ENCODE peak calls at places on chromosomes 12 and 14, in nine cellular contexts. N, P, L, O, C, W, G, E and H are unnamed samples.

GRCh38 chr14:85947461-85947860 is 417.5 kb downstream of the FLRT2 start:
- DNase-seq in C (no peak), G (no peak), O (no peak), W (no peak), P (no peak), L (no peak), E (no peak), N (no peak), H (no peak)

GRCh38 chr12:12898911-12899511 is 7.6 kb downstream of the GPRC5A start:
- DNase-seq in P (no peak), C (no peak), E (no peak), W (no peak), O (no peak), G (no peak), L (no peak), N (no peak), H (no peak)

GRCh38 chr12:62772556-62772955 is 162.4 kb downstream of the PPM1H start:
- DNase-seq in L (no peak), G (no peak), N (no peak), E (no peak), W (no peak), P (no peak), O (no peak), C (no peak), H (peak; percentile 29)

GRCh38 chr14:99729991-99730875 is 46.1 kb downstream of the CYP46A1 start:
- DNase-seq in O (peak; percentile 64), N (no peak), W (peak; percentile 49), P (peak; percentile 100), L (peak; percentile 81), G (no peak), C (peak; percentile 35), E (peak; percentile 79), H (peak; percentile 24)

GRCh38 chr14:94361682-94362081 is 26.7 kb downstream of the SERPINA1 start:
- DNase-seq in N (no peak), G (no peak), E (no peak), C (no peak), O (no peak), L (no peak), P (no peak), W (no peak), H (no peak)

GRCh38 chr14:84894254-84894653 is 635.7 kb upstream of the FLRT2 start:
- DNase-seq in W (no peak), O (no peak), C (no peak), G (no peak), P (no peak), N (no peak), L (no peak), E (no peak), H (no peak)

GRCh38 chr14:90398315-90398811 is 1.5 kb downstream of the CALM1 start:
- DNase-seq in W (no peak), O (peak; percentile 62), N (peak; percentile 80), L (peak; percentile 76), E (no peak), P (peak; percentile 54), C (peak; percentile 29), G (no peak), H (no peak)

GRCh38 chr12:120474092-120474960 is 4.8 kb upstream of the SRSF9 start:
- DNase-seq in G (peak; percentile 53), E (no peak), W (no peak), N (no peak), O (peak; percentile 42), L (peak; percentile 10), P (no peak), C (peak; percentile 65), H (peak; percentile 75)

GRCh38 chr14:52325126-52325525 is 11.0 kb downstream of the PTGER2 start:
- DNase-seq in C (no peak), E (no peak), L (no peak), W (no peak), P (no peak), N (no peak), G (no peak), O (peak; percentile 18), H (no peak)

GRCh38 chr14:24941719-24942118 is 108.2 kb downstream of the STXBP6 start:
- DNase-seq in G (no peak), C (no peak), E (no peak), N (peak; percentile 63), P (no peak), L (no peak), W (no peak), O (no peak), H (no peak)

GRCh38 chr12:94276725-94277124 is 128.3 kb downstream of the PLXNC1 start:
- DNase-seq in E (no peak), O (no peak), P (no peak), W (no peak), G (no peak), C (no peak), N (no peak), L (no peak), H (no peak)

GRCh38 chr14:99938376-99938775 is 126.8 kb upstream of the EVL start:
- DNase-seq in P (no peak), W (no peak), E (no peak), N (no peak), C (no peak), G (no peak), O (no peak), L (no peak), H (no peak)

GRCh38 chr12:65121049-65121955 is at the start of gene WIF1:
- DNase-seq in P (peak; percentile 86), E (peak; percentile 17), G (no peak), C (peak; percentile 1), W (peak; percentile 32), L (peak; percentile 63), N (peak; percentile 51), O (peak; percentile 60), H (no peak)
- TF ChIP-seq CTCF in P (peak; percentile 68), E (no peak), G (peak; percentile 51), C (no peak), W (no peak), L (no peak), N (no peak), O (peak; percentile 65), H (peak; percentile 60)

GRCh38 chr14:105629886-105630215 is 103.5 kb downstream of the TMEM121 start:
- DNase-seq in E (no peak), L (no peak), G (no peak), C (no peak), P (no peak), N (no peak), W (no peak), O (no peak), H (no peak)

GRCh38 chr14:105641075-105641937 is 114.9 kb downstream of the TMEM121 start:
- DNase-seq in N (no peak), G (no peak), E (no peak), P (no peak), O (no peak), L (no peak), W (no peak), C (no peak), H (no peak)

GRCh38 chr14:105632010-105632409 is 105.6 kb downstream of the TMEM121 start:
- DNase-seq in W (no peak), P (no peak), N (peak; percentile 22), O (no peak), L (no peak), E (no peak), C (no peak), G (no peak), H (no peak)

GRCh38 chr14:105636935-105637334 is 110.6 kb downstream of the TMEM121 start:
- DNase-seq in W (no peak), P (no peak), N (no peak), L (no peak), G (no peak), E (no peak), C (no peak), O (no peak), H (no peak)

GRCh38 chr14:105635560-105635959 is 109.2 kb downstream of the TMEM121 start:
- DNase-seq in O (no peak), G (no peak), N (no peak), L (no peak), P (no peak), C (no peak), E (no peak), W (no peak), H (no peak)
- TF ChIP-seq CTCF in O (no peak), G (no peak), N (no peak), L (no peak), P (no peak), C (no peak), E (no peak), W (no peak), H (no peak)

GRCh38 chr14:77027538-77028383 is 747 bp downstream of the IRF2BPL start:
- DNase-seq in O (peak; percentile 80), E (peak; percentile 88), C (peak; percentile 81), P (peak; percentile 66), L (peak; percentile 92), G (no peak), W (peak; percentile 71), N (peak; percentile 88), H (peak; percentile 67)
- TF ChIP-seq CTCF in O (no peak), E (no peak), C (peak; percentile 10), P (no peak), L (no peak), G (no peak), W (no peak), N (no peak), H (peak; percentile 57)

GRCh38 chr12:108302471-108303311 is 36.4 kb downstream of the CMKLR1 start:
- DNase-seq in O (no peak), W (no peak), P (no peak), C (peak; percentile 29), N (peak; percentile 70), L (peak; percentile 95), E (peak; percentile 31), G (peak; percentile 25), H (no peak)
- TF ChIP-seq CTCF in O (no peak), W (no peak), P (peak; percentile 27), C (no peak), N (no peak), L (no peak), E (no peak), G (no peak), H (no peak)

DNA sequence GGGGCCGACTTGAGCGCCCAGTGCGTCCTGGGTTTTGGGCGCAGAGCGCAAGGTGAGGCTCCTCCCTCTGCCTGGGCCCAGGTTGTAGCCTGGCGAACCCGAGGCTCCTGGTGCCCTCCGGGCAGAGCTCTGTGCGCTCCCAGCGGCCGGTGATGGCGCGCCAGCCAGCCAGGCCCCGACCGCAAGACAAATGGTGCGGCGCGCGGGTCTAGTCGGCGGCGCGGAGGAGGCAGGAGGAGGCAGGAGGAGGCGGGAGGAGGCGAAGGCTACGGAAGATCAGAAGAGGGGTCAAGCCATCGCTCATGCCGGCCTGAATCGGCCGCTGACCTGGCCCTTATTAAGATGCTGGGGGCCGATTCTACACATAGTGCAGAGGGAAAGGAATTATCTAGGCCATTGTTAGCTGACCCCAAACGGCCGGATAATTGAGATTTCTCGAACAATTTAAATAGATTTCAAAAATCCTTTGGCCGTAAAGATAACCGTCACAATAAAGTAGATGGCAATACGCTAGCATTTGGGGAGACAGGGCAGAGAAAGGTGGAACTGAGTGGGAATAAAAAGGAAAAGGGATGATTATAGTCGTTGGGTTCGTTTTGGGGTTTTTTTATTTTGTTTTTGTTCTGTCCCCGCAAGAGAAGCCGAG is 2.8 kb downstream of the TBX5 start:
- DNase-seq in C (peak; percentile 52), G (no peak), L (no peak), O (no peak), W (no peak), E (no peak), N (no peak), P (peak; percentile 83), H (peak; percentile 63)
- TF ChIP-seq CTCF in C (peak; percentile 19), G (peak; percentile 34), L (no peak), O (no peak), W (no peak), E (no peak), N (no peak), P (peak; percentile 72), H (peak; percentile 71)

GRCh38 chr14:51157012-51157411 is 62.1 kb upstream of the TRIM9 start:
- DNase-seq in O (peak; percentile 47), L (no peak), G (no peak), C (peak; percentile 48), E (no peak), W (no peak), P (no peak), N (no peak), H (no peak)
- TF ChIP-seq CTCF in O (peak; percentile 42), L (peak; percentile 18), G (peak; percentile 17), C (peak; percentile 55), E (no peak), W (no peak), P (peak; percentile 40), N (no peak), H (peak; percentile 68)